ENCODE peak calls at places on chromosomes 5 and 9, in five cellular contexts. U, F, P, J and D are unnamed samples.

GRCh38 chr5:39714036-39714698 is 289.4 kb upstream of the DAB2 start:
- DNase-seq in J (peak; percentile 49), F (peak; percentile 23), U (peak; percentile 68), P (peak; percentile 52), D (no peak)

GRCh38 chr5:96997265-96997859 is 61.5 kb downstream of the LNPEP start:
- DNase-seq in P (peak; percentile 73), F (no peak), U (peak; percentile 16), J (peak; percentile 66), D (no peak)

GRCh38 chr5:1787472-1788047 is 12.1 kb downstream of the MRPL36 start:
- DNase-seq in J (no peak), U (no peak), P (no peak), F (no peak), D (no peak)

GRCh38 chr5:102048940-102049339 is 247.1 kb downstream of the SLCO4C1 start:
- DNase-seq in U (no peak), F (no peak), P (no peak), J (no peak), D (no peak)

GRCh38 chr5:36724429-36725332 is 118.3 kb downstream of the SLC1A3 start:
- DNase-seq in P (no peak), F (no peak), J (no peak), U (peak; percentile 27), D (no peak)

GRCh38 chr5:172637122-172637580 is 3.9 kb upstream of the NEURL1B start:
- DNase-seq in P (no peak), F (no peak), U (no peak), J (no peak), D (no peak)

GRCh38 chr9:137619240-137620090 is 660 bp downstream of the EHMT1 start:
- DNase-seq in U (no peak), J (peak; percentile 52), F (peak; percentile 25), P (peak; percentile 74), D (no peak)

GRCh38 chr5:179747815-179748214 is 15.2 kb downstream of the MAML1 start:
- DNase-seq in J (no peak), P (no peak), F (no peak), U (no peak), D (no peak)

GRCh38 chr9:129338701-129339445 is 160.8 kb upstream of the IER5L start:
- DNase-seq in U (no peak), J (no peak), P (no peak), F (no peak), D (no peak)

GRCh38 chr9:95981741-95982390 is 106.4 kb downstream of the ERCC6L2 start:
- DNase-seq in F (no peak), J (no peak), U (no peak), P (peak; percentile 80), D (no peak)

GRCh38 chr9:90611568-90611967 is 31.1 kb downstream of the DIRAS2 start:
- DNase-seq in P (no peak), F (no peak), J (no peak), U (no peak), D (no peak)

GRCh38 chr9:3256571-3256970 is 269.2 kb downstream of the RFX3 start:
- DNase-seq in P (no peak), J (no peak), F (no peak), U (no peak), D (no peak)

GRCh38 chr9:7212101-7212500 is 454.3 kb downstream of the KDM4C start:
- DNase-seq in U (no peak), F (peak; percentile 2), J (no peak), P (no peak), D (no peak)

GRCh38 chr5:69454460-69455249 is 37.9 kb upstream of the OCLN start:
- DNase-seq in J (no peak), P (peak; percentile 6), U (no peak), F (no peak), D (no peak)

GRCh38 chr5:155872801-155873200 is 454.2 kb upstream of the SGCD start:
- DNase-seq in U (no peak), F (no peak), P (no peak), J (no peak), D (no peak)

GRCh38 chr5:83551826-83552225 is 80.3 kb downstream of the VCAN start:
- DNase-seq in J (no peak), U (no peak), P (no peak), F (no peak), D (no peak)

GRCh38 chr5:74232281-74232680 is 408.2 kb downstream of the ENC1 start:
- DNase-seq in U (no peak), P (peak; percentile 35), J (no peak), F (no peak), D (no peak)

GRCh38 chr9:78033870-78034269 is 2.3 kb upstream of the GNAQ start:
- DNase-seq in P (no peak), J (no peak), U (no peak), F (no peak), D (no peak)

GRCh38 chr5:90933298-90933697 is 374.7 kb downstream of the ADGRV1 start:
- DNase-seq in F (no peak), J (peak; percentile 24), P (no peak), U (no peak), D (no peak)

GRCh38 chr5:90934091-90934719 is 375.6 kb downstream of the ADGRV1 start:
- DNase-seq in J (no peak), P (no peak), U (no peak), F (no peak), D (no peak)

GRCh38 chr5:90930062-90930461 is 371.5 kb downstream of the ADGRV1 start:
- DNase-seq in J (no peak), F (no peak), U (no peak), P (no peak), D (no peak)

GRCh38 chr5:90930756-90931431 is 372.3 kb downstream of the ADGRV1 start:
- DNase-seq in P (peak; percentile 13), F (no peak), J (no peak), U (no peak), D (no peak)

GRCh38 chr5:90932052-90932699 is 373.6 kb downstream of the ADGRV1 start:
- DNase-seq in F (peak; percentile 42), P (peak; percentile 80), U (peak; percentile 73), J (peak; percentile 73), D (peak; percentile 11)
- TF ChIP-seq CTCF in F (peak; percentile 78), P (peak; percentile 84), U (peak; percentile 79), J (peak; percentile 87), D (peak; percentile 62)

GRCh38 chr9:136268318-136268717 is 22.7 kb upstream of the QSOX2 start:
- DNase-seq in J (peak; percentile 83), F (no peak), U (no peak), P (peak; percentile 75), D (no peak)
- TF ChIP-seq CTCF in J (no peak), F (no peak), U (no peak), P (peak; percentile 42), D (no peak)

GRCh38 chr9:82890865-82891264 is 172.1 kb downstream of the RASEF start:
- DNase-seq in P (no peak), F (no peak), U (no peak), J (no peak), D (no peak)

GRCh38 chr9:82894961-82895902 is 167.7 kb downstream of the RASEF start:
- DNase-seq in U (no peak), P (no peak), F (no peak), J (no peak), D (no peak)

GRCh38 chr9:82890401-82890800 is 172.5 kb downstream of the RASEF start:
- DNase-seq in J (no peak), F (no peak), P (no peak), U (no peak), D (no peak)

GRCh38 chr9:82893549-82893948 is 169.4 kb downstream of the RASEF start:
- DNase-seq in J (no peak), U (no peak), P (no peak), F (no peak), D (no peak)

DNA sequence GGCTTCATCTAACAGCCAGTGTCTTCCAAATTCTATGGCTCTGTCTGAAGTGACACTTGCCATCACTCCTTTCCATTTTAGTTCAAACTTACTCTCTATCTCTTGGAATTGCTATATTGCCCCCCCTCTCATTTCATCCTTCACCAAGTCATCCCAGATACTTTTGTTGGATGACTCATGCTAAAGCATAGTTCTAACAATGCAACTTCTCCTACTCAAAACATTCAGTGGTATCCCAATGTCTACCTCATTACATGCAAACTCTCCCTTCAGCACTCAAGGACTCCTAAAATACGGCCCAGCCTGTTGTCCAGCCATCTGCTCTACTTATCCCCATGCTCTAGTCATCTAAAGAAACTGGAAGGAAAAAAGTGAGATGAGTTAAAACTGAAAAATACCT is 171.6 kb downstream of the RASEF start:
- DNase-seq in J (no peak), P (no peak), F (no peak), U (no peak), D (no peak)
- TF ChIP-seq CTCF in J (no peak), P (no peak), F (no peak), U (no peak), D (no peak)

GRCh38 chr5:53381-54174 is 38.4 kb upstream of the PLEKHG4B start:
- DNase-seq in J (peak; percentile 80), F (peak; percentile 43), P (peak; percentile 95), U (no peak), D (no peak)
- TF ChIP-seq CTCF in J (peak; percentile 7), F (no peak), P (peak; percentile 37), U (no peak), D (no peak)